ENCODE peak calls at places on chromosome 1, in nine cellular contexts. One of them, this sample, is unnamed.

GRCh38 chr1:117368116-117369108 is 1.2 kb downstream of the MAN1A2 start:
- DNase-seq in transverse colon: no peak
- DNase-seq in neuronal stem cell: no peak
- DNase-seq in cardiac muscle cell: no peak
- DNase-seq in BE2C: no peak
- DNase-seq in esophagus squamous epithelium: no peak
- DNase-seq in fibroblast of lung: peak; percentile 22
- DNase-seq in breast epithelium: no peak
- DNase-seq in brain microvascular endothelial cell: no peak
- DNase-seq in this sample: peak; percentile 20

GRCh38 chr1:94769551-94769950 is 50.6 kb upstream of the SLC44A3 start:
- DNase-seq in brain microvascular endothelial cell: no peak
- DNase-seq in fibroblast of lung: no peak
- DNase-seq in neuronal stem cell: no peak
- DNase-seq in BE2C: no peak
- DNase-seq in cardiac muscle cell: no peak
- DNase-seq in breast epithelium: no peak
- DNase-seq in transverse colon: no peak
- DNase-seq in esophagus squamous epithelium: no peak
- DNase-seq in this sample: no peak

GRCh38 chr1:55329091-55329490 is 113.9 kb upstream of the USP24 start:
- DNase-seq in breast epithelium: no peak
- DNase-seq in BE2C: no peak
- DNase-seq in brain microvascular endothelial cell: no peak
- DNase-seq in neuronal stem cell: no peak
- DNase-seq in cardiac muscle cell: no peak
- DNase-seq in fibroblast of lung: no peak
- DNase-seq in transverse colon: no peak
- DNase-seq in esophagus squamous epithelium: no peak
- DNase-seq in this sample: no peak

GRCh38 chr1:40745180-40745579 is 38.4 kb upstream of the KCNQ4 start:
- DNase-seq in cardiac muscle cell: no peak
- DNase-seq in transverse colon: no peak
- DNase-seq in fibroblast of lung: peak; percentile 59
- DNase-seq in esophagus squamous epithelium: no peak
- DNase-seq in brain microvascular endothelial cell: no peak
- DNase-seq in breast epithelium: no peak
- DNase-seq in neuronal stem cell: no peak
- DNase-seq in BE2C: no peak
- DNase-seq in this sample: no peak

GRCh38 chr1:188027613-188028012 is 1198.9 kb downstream of the PLA2G4A start:
- DNase-seq in transverse colon: no peak
- DNase-seq in cardiac muscle cell: no peak
- DNase-seq in breast epithelium: no peak
- DNase-seq in BE2C: no peak
- DNase-seq in brain microvascular endothelial cell: peak; percentile 65
- DNase-seq in neuronal stem cell: no peak
- DNase-seq in esophagus squamous epithelium: no peak
- DNase-seq in fibroblast of lung: peak; percentile 90
- DNase-seq in this sample: no peak

GRCh38 chr1:28365864-28366263 is 3.7 kb upstream of the PHACTR4 start:
- DNase-seq in neuronal stem cell: no peak
- DNase-seq in transverse colon: peak; percentile 49
- DNase-seq in breast epithelium: no peak
- DNase-seq in esophagus squamous epithelium: no peak
- DNase-seq in fibroblast of lung: no peak
- DNase-seq in cardiac muscle cell: no peak
- DNase-seq in brain microvascular endothelial cell: no peak
- DNase-seq in BE2C: no peak
- DNase-seq in this sample: no peak

GRCh38 chr1:23395162-23395724 is 25.6 kb upstream of the ZNF436 start:
- DNase-seq in neuronal stem cell: no peak
- DNase-seq in transverse colon: no peak
- DNase-seq in brain microvascular endothelial cell: no peak
- DNase-seq in BE2C: no peak
- DNase-seq in esophagus squamous epithelium: no peak
- DNase-seq in fibroblast of lung: no peak
- DNase-seq in breast epithelium: no peak
- DNase-seq in cardiac muscle cell: peak; percentile 82
- DNase-seq in this sample: no peak

GRCh38 chr1:29809446-29810120 is 573.3 kb downstream of the PTPRU start:
- DNase-seq in BE2C: no peak
- DNase-seq in breast epithelium: no peak
- DNase-seq in esophagus squamous epithelium: no peak
- DNase-seq in fibroblast of lung: no peak
- DNase-seq in transverse colon: no peak
- DNase-seq in brain microvascular endothelial cell: no peak
- DNase-seq in neuronal stem cell: no peak
- DNase-seq in cardiac muscle cell: no peak
- DNase-seq in this sample: no peak

GRCh38 chr1:29650041-29650400 is 413.7 kb downstream of the PTPRU start:
- DNase-seq in neuronal stem cell: no peak
- DNase-seq in transverse colon: no peak
- DNase-seq in fibroblast of lung: no peak
- DNase-seq in brain microvascular endothelial cell: no peak
- DNase-seq in BE2C: no peak
- DNase-seq in cardiac muscle cell: no peak
- DNase-seq in breast epithelium: no peak
- DNase-seq in esophagus squamous epithelium: no peak
- DNase-seq in this sample: no peak

GRCh38 chr1:41586230-41586629 is 101.7 kb upstream of the EDN2 start:
- DNase-seq in breast epithelium: no peak
- DNase-seq in cardiac muscle cell: no peak
- DNase-seq in BE2C: no peak
- DNase-seq in transverse colon: no peak
- DNase-seq in brain microvascular endothelial cell: no peak
- DNase-seq in esophagus squamous epithelium: no peak
- DNase-seq in neuronal stem cell: no peak
- DNase-seq in fibroblast of lung: no peak
- DNase-seq in this sample: no peak

GRCh38 chr1:237851209-237851845 is 39.4 kb downstream of the ZP4 start:
- DNase-seq in breast epithelium: no peak
- DNase-seq in esophagus squamous epithelium: no peak
- DNase-seq in BE2C: peak; percentile 78
- DNase-seq in neuronal stem cell: peak; percentile 56
- DNase-seq in cardiac muscle cell: peak; percentile 79
- DNase-seq in brain microvascular endothelial cell: peak; percentile 56
- DNase-seq in fibroblast of lung: peak; percentile 59
- DNase-seq in transverse colon: peak; percentile 47
- DNase-seq in this sample: no peak

GRCh38 chr1:6347641-6348487 is 45.7 kb downstream of the ACOT7 start:
- DNase-seq in brain microvascular endothelial cell: no peak
- DNase-seq in BE2C: peak; percentile 62
- DNase-seq in transverse colon: peak; percentile 68
- DNase-seq in fibroblast of lung: peak; percentile 39
- DNase-seq in cardiac muscle cell: peak; percentile 64
- DNase-seq in neuronal stem cell: no peak
- DNase-seq in esophagus squamous epithelium: no peak
- DNase-seq in breast epithelium: no peak
- DNase-seq in this sample: peak; percentile 59

GRCh38 chr1:156664046-156664948 is 12.9 kb downstream of the NES start:
- DNase-seq in neuronal stem cell: no peak
- DNase-seq in breast epithelium: no peak
- DNase-seq in BE2C: no peak
- DNase-seq in cardiac muscle cell: peak; percentile 76
- DNase-seq in fibroblast of lung: peak; percentile 47
- DNase-seq in transverse colon: no peak
- DNase-seq in esophagus squamous epithelium: no peak
- DNase-seq in brain microvascular endothelial cell: no peak
- DNase-seq in this sample: no peak

GRCh38 chr1:182288749-182289604 is 102.6 kb downstream of the GLUL start:
- DNase-seq in transverse colon: no peak
- DNase-seq in BE2C: no peak
- DNase-seq in neuronal stem cell: no peak
- DNase-seq in breast epithelium: no peak
- DNase-seq in esophagus squamous epithelium: no peak
- DNase-seq in brain microvascular endothelial cell: no peak
- DNase-seq in fibroblast of lung: no peak
- DNase-seq in cardiac muscle cell: no peak
- DNase-seq in this sample: no peak

GRCh38 chr1:224541901-224542610 is 74.1 kb upstream of the CNIH3 start:
- DNase-seq in fibroblast of lung: no peak
- DNase-seq in esophagus squamous epithelium: no peak
- DNase-seq in transverse colon: no peak
- DNase-seq in brain microvascular endothelial cell: no peak
- DNase-seq in cardiac muscle cell: no peak
- DNase-seq in neuronal stem cell: no peak
- DNase-seq in BE2C: no peak
- DNase-seq in breast epithelium: no peak
- DNase-seq in this sample: no peak

GRCh38 chr1:224544711-224545110 is 71.4 kb upstream of the CNIH3 start:
- DNase-seq in esophagus squamous epithelium: no peak
- DNase-seq in transverse colon: no peak
- DNase-seq in cardiac muscle cell: no peak
- DNase-seq in neuronal stem cell: no peak
- DNase-seq in brain microvascular endothelial cell: no peak
- DNase-seq in breast epithelium: no peak
- DNase-seq in fibroblast of lung: no peak
- DNase-seq in BE2C: peak; percentile 62
- DNase-seq in this sample: no peak

GRCh38 chr1:224544276-224544675 is 71.8 kb upstream of the CNIH3 start:
- DNase-seq in neuronal stem cell: no peak
- DNase-seq in breast epithelium: no peak
- DNase-seq in esophagus squamous epithelium: no peak
- DNase-seq in transverse colon: no peak
- DNase-seq in fibroblast of lung: no peak
- DNase-seq in brain microvascular endothelial cell: no peak
- DNase-seq in BE2C: no peak
- DNase-seq in cardiac muscle cell: no peak
- DNase-seq in this sample: no peak

GRCh38 chr1:224542783-224543440 is 73.2 kb upstream of the CNIH3 start:
- DNase-seq in breast epithelium: no peak
- DNase-seq in esophagus squamous epithelium: no peak
- DNase-seq in fibroblast of lung: peak; percentile 92
- DNase-seq in cardiac muscle cell: no peak
- DNase-seq in neuronal stem cell: no peak
- DNase-seq in BE2C: peak; percentile 16
- DNase-seq in transverse colon: no peak
- DNase-seq in brain microvascular endothelial cell: peak; percentile 98
- DNase-seq in this sample: no peak

DNA sequence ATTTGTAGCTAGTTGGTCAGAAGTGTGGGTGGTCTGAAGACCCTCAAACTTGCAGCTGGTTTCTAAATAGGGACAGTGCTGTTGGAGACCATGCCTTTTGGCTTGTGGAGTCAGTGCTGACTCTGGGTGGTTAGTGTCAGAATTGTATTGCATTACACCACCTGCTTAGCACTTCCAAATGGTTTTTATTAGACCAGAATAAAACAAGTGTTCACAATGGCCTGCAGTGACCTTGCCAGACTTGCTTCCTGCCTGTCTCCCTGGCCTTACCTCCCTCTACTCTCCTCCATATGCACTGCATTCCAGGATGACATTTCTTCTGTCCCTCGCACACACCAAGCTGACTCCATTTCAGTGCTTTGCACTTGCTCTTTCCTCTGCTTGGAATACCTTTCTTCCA is 72.7 kb upstream of the CNIH3 start:
- DNase-seq in cardiac muscle cell: no peak
- DNase-seq in esophagus squamous epithelium: no peak
- DNase-seq in brain microvascular endothelial cell: no peak
- DNase-seq in neuronal stem cell: no peak
- DNase-seq in BE2C: no peak
- DNase-seq in breast epithelium: no peak
- DNase-seq in fibroblast of lung: no peak
- DNase-seq in transverse colon: no peak
- DNase-seq in this sample: no peak
- H3K4me3 ChIP-seq in cardiac muscle cell: no peak overlapping the region
- H3K4me3 ChIP-seq in esophagus squamous epithelium: no peak overlapping the region
- H3K4me3 ChIP-seq in brain microvascular endothelial cell: no peak overlapping the region
- H3K4me3 ChIP-seq in neuronal stem cell: no peak overlapping the region
- H3K4me3 ChIP-seq in BE2C: no peak overlapping the region
- H3K4me3 ChIP-seq in breast epithelium: no peak overlapping the region
- H3K4me3 ChIP-seq in fibroblast of lung: peak overlapping the region; percentile 9
- H3K4me3 ChIP-seq in transverse colon: no peak overlapping the region
- H3K4me3 ChIP-seq in this sample: no peak overlapping the region

GRCh38 chr1:109923131-109923945 is 12.7 kb downstream of the CSF1 start:
- DNase-seq in cardiac muscle cell: no peak
- DNase-seq in transverse colon: peak; percentile 33
- DNase-seq in BE2C: peak; percentile 76
- DNase-seq in esophagus squamous epithelium: no peak
- DNase-seq in breast epithelium: no peak
- DNase-seq in brain microvascular endothelial cell: no peak
- DNase-seq in neuronal stem cell: peak; percentile 27
- DNase-seq in fibroblast of lung: no peak
- DNase-seq in this sample: no peak
- H3K36me3 ChIP-seq in cardiac muscle cell: no peaks in the 10 kb centered on the region
- H3K36me3 ChIP-seq in transverse colon: no peaks in the 10 kb centered on the region
- H3K36me3 ChIP-seq in BE2C: peaks cover 57% of the 10 kb centered on the region
- H3K36me3 ChIP-seq in esophagus squamous epithelium: peaks cover 64% of the 10 kb centered on the region
- H3K36me3 ChIP-seq in breast epithelium: peaks cover 11% of the 10 kb centered on the region
- H3K36me3 ChIP-seq in brain microvascular endothelial cell: peaks cover 30% of the 10 kb centered on the region
- H3K36me3 ChIP-seq in neuronal stem cell: peaks cover 99% of the 10 kb centered on the region
- H3K36me3 ChIP-seq in fibroblast of lung: peaks cover 54% of the 10 kb centered on the region
- H3K36me3 ChIP-seq in this sample: no peaks in the 10 kb centered on the region

GRCh38 chr1:63074321-63074720 is 248.0 kb upstream of the FOXD3 start:
- DNase-seq in esophagus squamous epithelium: no peak
- DNase-seq in BE2C: no peak
- DNase-seq in breast epithelium: no peak
- DNase-seq in cardiac muscle cell: no peak
- DNase-seq in brain microvascular endothelial cell: no peak
- DNase-seq in fibroblast of lung: no peak
- DNase-seq in transverse colon: no peak
- DNase-seq in neuronal stem cell: no peak
- DNase-seq in this sample: no peak
- H3K4me3 ChIP-seq in esophagus squamous epithelium: no peak overlapping the region
- H3K4me3 ChIP-seq in BE2C: no peak overlapping the region
- H3K4me3 ChIP-seq in breast epithelium: no peak overlapping the region
- H3K4me3 ChIP-seq in cardiac muscle cell: no peak overlapping the region
- H3K4me3 ChIP-seq in brain microvascular endothelial cell: peak overlapping the region; percentile 46
- H3K4me3 ChIP-seq in fibroblast of lung: no peak overlapping the region
- H3K4me3 ChIP-seq in transverse colon: no peak overlapping the region
- H3K4me3 ChIP-seq in neuronal stem cell: peak overlapping the region; percentile 77
- H3K4me3 ChIP-seq in this sample: no peak overlapping the region

DNA sequence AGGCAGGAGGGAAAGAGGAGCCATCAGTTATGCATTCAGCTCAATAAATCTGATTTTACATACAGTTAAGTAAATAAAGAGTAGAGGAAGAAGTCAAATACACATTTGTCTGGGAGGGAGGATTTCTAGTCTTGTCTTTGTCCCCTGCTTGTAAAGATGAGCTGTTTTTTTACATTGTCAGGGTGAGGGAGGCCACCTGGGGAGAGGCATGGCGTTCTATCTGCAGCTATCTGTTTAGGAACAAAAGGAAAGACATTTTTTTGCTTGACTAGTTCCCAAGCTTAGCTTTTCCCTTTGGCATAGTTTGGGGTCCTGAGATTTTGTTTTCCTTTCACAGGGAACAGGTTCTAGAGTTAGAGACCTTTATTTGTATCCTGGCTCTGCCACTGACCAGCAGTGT is 14.9 kb downstream of the RAD54L start:
- DNase-seq in esophagus squamous epithelium: no peak
- DNase-seq in transverse colon: no peak
- DNase-seq in BE2C: no peak
- DNase-seq in fibroblast of lung: no peak
- DNase-seq in neuronal stem cell: no peak
- DNase-seq in brain microvascular endothelial cell: no peak
- DNase-seq in cardiac muscle cell: no peak
- DNase-seq in breast epithelium: no peak
- DNase-seq in this sample: no peak
- H3K36me3 ChIP-seq in esophagus squamous epithelium: no peaks in the 10 kb centered on the region
- H3K36me3 ChIP-seq in transverse colon: no peaks in the 10 kb centered on the region
- H3K36me3 ChIP-seq in BE2C: peaks cover 19% of the 10 kb centered on the region
- H3K36me3 ChIP-seq in fibroblast of lung: peaks cover 11% of the 10 kb centered on the region
- H3K36me3 ChIP-seq in neuronal stem cell: peaks cover 98% of the 10 kb centered on the region
- H3K36me3 ChIP-seq in brain microvascular endothelial cell: no peaks in the 10 kb centered on the region
- H3K36me3 ChIP-seq in cardiac muscle cell: peaks cover 10% of the 10 kb centered on the region
- H3K36me3 ChIP-seq in breast epithelium: no peaks in the 10 kb centered on the region
- H3K36me3 ChIP-seq in this sample: no peaks in the 10 kb centered on the region

GRCh38 chr1:210239295-210240155 is 6.9 kb downstream of the SERTAD4 start:
- DNase-seq in cardiac muscle cell: peak; percentile 50
- DNase-seq in transverse colon: no peak
- DNase-seq in brain microvascular endothelial cell: peak; percentile 90
- DNase-seq in fibroblast of lung: peak; percentile 89
- DNase-seq in BE2C: peak; percentile 52
- DNase-seq in breast epithelium: no peak
- DNase-seq in neuronal stem cell: no peak
- DNase-seq in esophagus squamous epithelium: no peak
- DNase-seq in this sample: no peak
- H3K4me3 ChIP-seq in cardiac muscle cell: no peak overlapping the region
- H3K4me3 ChIP-seq in transverse colon: no peak overlapping the region
- H3K4me3 ChIP-seq in brain microvascular endothelial cell: no peak overlapping the region
- H3K4me3 ChIP-seq in fibroblast of lung: no peak overlapping the region
- H3K4me3 ChIP-seq in BE2C: no peak overlapping the region
- H3K4me3 ChIP-seq in breast epithelium: no peak overlapping the region
- H3K4me3 ChIP-seq in neuronal stem cell: no peak overlapping the region
- H3K4me3 ChIP-seq in esophagus squamous epithelium: no peak overlapping the region
- H3K4me3 ChIP-seq in this sample: no peak overlapping the region